ENCODE peak calls at places on chromosomes 13 and 19, in four cellular contexts. F is HepG2, M is GM12878, I is K562. E is an unnamed sample.

GRCh38 chr19:16571283-16571682 is 932 bp downstream of the SLC35E1 start:
- DNase-seq in F (peak), M (no peak), I (no peak), E (no peak)

GRCh38 chr19:1875646-1876493 is 9.4 kb downstream of the ABHD17A start:
- DNase-seq in F (peak), M (peak), I (peak), E (peak)

GRCh38 chr13:75296651-75297050 is 185.3 kb downstream of the TBC1D4 start:
- DNase-seq in F (no peak), M (no peak), I (no peak), E (no peak)

GRCh38 chr19:18895038-18895827 is 725 bp downstream of the CERS1 start:
- DNase-seq in F (peak), M (no peak), I (peak), E (peak)

GRCh38 chr19:49971991-49972401 is 11.0 kb upstream of the SIGLEC11 start:
- DNase-seq in F (no peak), M (no peak), I (no peak), E (no peak)

GRCh38 chr19:39146091-39146490 is 20.5 kb downstream of the PAK4 start:
- DNase-seq in F (no peak), M (no peak), I (no peak), E (no peak)

GRCh38 chr19:7783991-7784421 is 21.0 kb downstream of the CLEC4M start:
- DNase-seq in F (peak), M (no peak), I (no peak), E (no peak)

GRCh38 chr13:44132710-44133109 is 240.9 kb upstream of the SERP2 start:
- DNase-seq in F (no peak), M (no peak), I (no peak), E (no peak)

GRCh38 chr13:86563308-86563707 is 764.1 kb upstream of the SLITRK6 start:
- DNase-seq in F (no peak), M (no peak), I (no peak), E (no peak)

GRCh38 chr13:104522235-104523072 is 1456.2 kb upstream of the SLC10A2 start:
- DNase-seq in F (no peak), M (no peak), I (no peak), E (no peak)

GRCh38 chr13:94210826-94211225 is 268.7 kb downstream of the DCT start:
- DNase-seq in F (no peak), M (no peak), I (no peak), E (no peak)

GRCh38 chr13:33090755-33091454 is 74.7 kb downstream of the KL start:
- DNase-seq in F (peak), M (no peak), I (no peak), E (no peak)

GRCh38 chr13:39159393-39159792 is 121.1 kb downstream of the NHLRC3 start:
- DNase-seq in F (no peak), M (no peak), I (no peak), E (no peak)
- TF ChIP-seq CREM in F (no peak), M (no peak), I (no peak), E (no peak)

GRCh38 chr13:68506888-68507551 is 1276.9 kb upstream of the PCDH9 start:
- DNase-seq in F (no peak), M (no peak), I (no peak), E (no peak)
- TF ChIP-seq CREM in F (no peak), M (no peak), I (no peak), E (no peak)

GRCh38 chr13:78299832-78300623 is 303.3 kb downstream of the POU4F1 start:
- DNase-seq in F (no peak), M (no peak), I (no peak), E (no peak)

DNA sequence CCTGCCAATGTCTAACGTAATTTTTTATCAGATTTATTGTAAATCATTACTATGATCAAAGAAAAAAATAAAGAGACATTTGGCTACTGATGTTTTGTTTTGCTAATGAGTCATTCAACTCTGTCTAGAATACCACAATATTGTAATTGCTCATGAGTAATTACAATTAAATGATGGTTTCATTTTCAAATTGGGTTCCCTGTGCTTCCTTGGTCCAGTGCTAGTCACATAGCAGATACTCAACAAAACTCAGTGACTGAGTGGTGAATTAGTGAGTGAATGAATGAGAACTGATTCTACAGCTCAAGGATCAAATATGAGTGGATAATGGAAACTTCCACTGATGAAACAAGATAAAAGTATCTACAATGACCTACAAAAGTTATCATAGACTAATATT is 304.7 kb downstream of the POU4F1 start:
- DNase-seq in F (no peak), M (no peak), I (no peak), E (no peak)
- TF ChIP-seq CREM in F (no peak), M (no peak), I (no peak), E (no peak)

DNA sequence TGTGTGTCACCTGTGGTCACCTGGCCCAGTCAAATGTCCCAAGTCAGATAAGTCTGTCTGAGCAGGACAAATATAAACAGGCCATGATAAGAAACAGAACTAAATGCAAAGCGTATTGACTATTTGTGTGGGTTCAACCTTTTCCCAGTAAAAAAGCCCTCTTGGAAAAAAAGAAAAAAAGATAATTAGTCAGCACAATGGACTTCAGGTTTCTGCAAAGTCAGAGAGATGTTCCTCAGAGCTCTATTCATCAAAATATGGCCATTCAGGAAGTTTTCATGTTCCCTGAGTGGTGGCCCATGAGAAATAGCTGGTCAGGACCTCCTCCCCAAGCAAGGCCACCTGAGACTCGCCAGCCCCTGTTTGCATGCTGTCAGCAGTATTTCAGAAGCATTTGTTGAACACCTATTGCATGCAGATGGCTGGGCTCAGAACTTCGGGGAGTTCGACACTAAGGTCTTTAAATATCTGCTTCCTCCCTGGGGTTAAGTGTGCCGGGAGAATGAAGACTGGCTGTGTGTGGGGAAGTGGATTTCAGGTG is 2.7 kb downstream of the FFAR3 start:
- DNase-seq in F (no peak), M (no peak), I (no peak), E (no peak)
- TF ChIP-seq CREM in F (no peak), M (no peak), I (no peak), E (no peak)

GRCh38 chr19:10800488-10800887 is 35.5 kb downstream of the TMED1 start:
- DNase-seq in F (no peak), M (no peak), I (no peak), E (no peak)
- TF ChIP-seq CREM in F (no peak), M (no peak), I (no peak), E (no peak)

GRCh38 chr19:51697169-51697776 is 4.1 kb downstream of the SPACA6 start:
- DNase-seq in F (no peak), M (no peak), I (no peak), E (no peak)

GRCh38 chr19:51694318-51695085 is 1.4 kb downstream of the SPACA6 start:
- DNase-seq in F (no peak), M (no peak), I (no peak), E (no peak)

GRCh38 chr19:51695088-51695487 is 2.0 kb downstream of the SPACA6 start:
- DNase-seq in F (no peak), M (no peak), I (no peak), E (no peak)

GRCh38 chr19:51696606-51697005 is 3.5 kb downstream of the SPACA6 start:
- DNase-seq in F (no peak), M (no peak), I (no peak), E (no peak)

GRCh38 chr19:51695702-51696315 is 2.7 kb downstream of the SPACA6 start:
- DNase-seq in F (no peak), M (no peak), I (no peak), E (no peak)
- TF ChIP-seq CREM in F (no peak), M (no peak), I (no peak), E (no peak)

DNA sequence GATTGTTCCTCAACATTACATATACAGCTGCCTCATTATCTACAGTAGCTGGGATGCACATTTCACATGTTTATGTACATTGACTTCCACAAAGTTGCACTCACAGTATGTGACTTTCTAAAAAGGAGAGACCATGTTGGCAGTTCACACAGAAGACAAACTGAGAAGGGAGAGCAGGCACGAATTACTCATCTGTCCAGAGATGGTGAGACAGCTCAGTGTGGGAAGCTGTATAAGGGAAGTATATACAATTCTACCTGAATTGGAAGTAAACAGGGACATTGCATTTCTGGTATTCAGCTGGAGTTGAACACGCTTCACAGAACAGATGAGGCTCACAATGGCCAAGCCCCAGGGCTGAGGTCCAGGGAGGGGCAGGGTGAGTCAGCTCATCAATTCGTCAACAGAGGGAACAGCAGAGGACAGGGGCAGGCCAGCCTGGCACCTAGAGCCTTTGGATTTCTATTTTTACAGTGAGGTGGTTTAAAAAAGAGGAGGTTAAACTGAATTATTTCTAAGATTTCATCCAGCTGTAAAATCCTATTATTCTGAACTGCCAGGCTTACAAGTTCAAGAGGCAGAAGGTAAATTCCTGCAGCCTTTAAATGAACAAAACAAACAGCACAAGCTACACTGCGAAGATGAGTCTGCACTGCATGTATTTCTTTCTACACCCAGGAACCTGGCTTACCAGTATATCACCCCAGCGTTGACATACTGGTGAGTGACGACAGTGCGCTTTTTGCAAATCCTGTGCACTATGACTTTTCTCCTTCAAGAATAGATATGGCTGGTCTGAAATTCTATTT is 9.8 kb downstream of the PARP4 start:
- DNase-seq in F (peak), M (no peak), I (no peak), E (no peak)
- TF ChIP-seq CREM in F (no peak), M (no peak), I (no peak), E (no peak)

DNA sequence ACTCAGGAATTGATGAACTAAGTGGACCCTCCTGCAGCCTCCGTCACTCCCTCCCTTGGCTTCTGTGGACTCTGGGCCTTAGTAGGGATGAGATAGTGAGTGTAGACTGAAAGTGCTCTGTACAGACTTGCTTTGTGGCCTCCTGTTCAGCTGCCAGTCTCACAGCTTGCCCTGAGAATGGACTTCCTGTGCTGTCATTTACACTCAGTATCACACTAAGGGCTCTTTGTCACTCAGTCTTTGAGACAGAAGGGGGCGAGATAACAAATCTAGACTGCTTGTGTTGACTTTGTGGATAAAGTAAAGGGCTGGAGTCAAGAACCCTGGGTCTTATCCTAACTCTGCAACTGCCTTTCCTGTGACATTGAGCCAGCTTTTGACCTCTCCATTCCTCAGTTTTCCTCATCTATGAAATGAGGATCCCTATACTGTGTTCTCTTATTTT is 21.0 kb upstream of the SPRY2 start:
- DNase-seq in F (peak), M (no peak), I (peak), E (no peak)
- TF ChIP-seq CREM in F (no peak), M (no peak), I (peak), E (no peak)

GRCh38 chr19:54232552-54232934 is 9.7 kb upstream of the LILRB3 start:
- DNase-seq in F (peak), M (no peak), I (no peak), E (no peak)

GRCh38 chr19:54230031-54230430 is 7.2 kb upstream of the LILRB3 start:
- DNase-seq in F (no peak), M (no peak), I (no peak), E (no peak)

GRCh38 chr19:54233941-54234340 is 8.6 kb downstream of the LILRA6 start:
- DNase-seq in F (no peak), M (no peak), I (no peak), E (no peak)

GRCh38 chr19:54229146-54229545 is 6.3 kb upstream of the LILRB3 start:
- DNase-seq in F (no peak), M (no peak), I (no peak), E (no peak)

DNA sequence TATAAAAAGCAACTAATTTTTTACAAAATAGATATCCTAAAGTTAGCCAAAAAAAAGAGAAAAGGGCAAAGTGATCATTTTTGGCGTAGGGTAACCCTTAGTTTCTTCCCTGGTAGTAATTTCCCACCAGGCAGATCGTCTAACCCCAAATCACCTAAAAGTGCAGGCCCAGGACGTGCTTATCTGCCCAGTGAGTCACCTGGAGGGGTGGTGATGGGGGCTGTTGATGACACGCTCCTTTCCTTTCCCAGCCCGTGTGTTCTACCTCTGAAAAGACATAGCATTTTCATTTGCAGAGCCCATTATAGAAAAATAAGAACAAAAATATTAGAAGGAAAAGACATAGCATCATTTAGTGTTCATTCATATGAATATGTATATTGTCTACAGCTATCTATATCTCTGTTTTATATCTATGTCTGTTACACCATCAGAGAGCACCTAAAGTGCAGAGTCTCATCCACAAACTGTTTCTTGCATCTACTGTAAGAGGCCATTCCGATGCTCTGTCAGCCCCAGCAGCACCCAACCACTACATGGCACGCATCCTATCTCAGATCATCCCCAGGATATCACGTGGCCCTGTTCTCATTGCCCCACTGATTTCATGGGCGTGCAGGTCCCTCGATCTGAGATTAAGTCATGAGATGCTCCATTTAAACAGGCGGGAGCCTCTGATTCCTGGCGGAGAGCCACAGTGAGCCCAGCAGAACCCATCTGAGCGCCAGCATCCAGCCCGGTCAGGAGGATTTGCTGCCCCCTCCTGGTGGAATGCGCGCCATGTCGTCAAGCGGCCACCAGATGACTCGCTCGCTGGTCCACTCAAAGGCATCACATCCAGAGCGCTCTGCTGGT is 8.5 kb upstream of the LILRB3 start:
- DNase-seq in F (peak), M (no peak), I (peak), E (peak)
- TF ChIP-seq CREM in F (no peak), M (peak), I (peak), E (no peak)

E was measured in WTC11.